ENCODE peak calls at places on chromosomes 3 and 15, in five cellular contexts. One of them, this sample, is unnamed.

GRCh38 chr3:11711826-11712225 is 68.1 kb upstream of the VGLL4 start:
- DNase-seq in cardiac muscle cell: no peak
- DNase-seq in hepatocyte: no peak
- DNase-seq in CD8-positive, alpha-beta T cell: no peak
- DNase-seq in HepG2: no peak
- DNase-seq in this sample: no peak

GRCh38 chr3:128312271-128312670 is 154.4 kb downstream of the DNAJB8 start:
- DNase-seq in HepG2: no peak
- DNase-seq in cardiac muscle cell: no peak
- DNase-seq in CD8-positive, alpha-beta T cell: no peak
- DNase-seq in hepatocyte: no peak
- DNase-seq in this sample: no peak

GRCh38 chr3:12643010-12643380 is 20.9 kb downstream of the RAF1 start:
- DNase-seq in CD8-positive, alpha-beta T cell: no peak
- DNase-seq in cardiac muscle cell: no peak
- DNase-seq in hepatocyte: no peak
- DNase-seq in HepG2: no peak
- DNase-seq in this sample: no peak

GRCh38 chr3:119291062-119291700 is 3.0 kb upstream of the ARHGAP31 start:
- DNase-seq in HepG2: no peak
- DNase-seq in CD8-positive, alpha-beta T cell: no peak
- DNase-seq in cardiac muscle cell: no peak
- DNase-seq in hepatocyte: no peak
- DNase-seq in this sample: no peak

GRCh38 chr3:168250415-168250861 is 154.7 kb upstream of the GOLIM4 start:
- DNase-seq in cardiac muscle cell: peak; percentile 36
- DNase-seq in CD8-positive, alpha-beta T cell: no peak
- DNase-seq in HepG2: no peak
- DNase-seq in hepatocyte: no peak
- DNase-seq in this sample: no peak

GRCh38 chr15:90367578-90367977 is 15.5 kb downstream of the ZNF774 start:
- DNase-seq in HepG2: no peak
- DNase-seq in hepatocyte: no peak
- DNase-seq in cardiac muscle cell: no peak
- DNase-seq in CD8-positive, alpha-beta T cell: no peak
- DNase-seq in this sample: no peak

GRCh38 chr3:34277110-34277509 is 478.7 kb downstream of the PDCD6IP start:
- DNase-seq in hepatocyte: no peak
- DNase-seq in CD8-positive, alpha-beta T cell: no peak
- DNase-seq in HepG2: no peak
- DNase-seq in cardiac muscle cell: no peak
- DNase-seq in this sample: peak; percentile 2

GRCh38 chr3:377158-377561 is 180.6 kb downstream of the CHL1 start:
- DNase-seq in HepG2: peak; percentile 42
- DNase-seq in CD8-positive, alpha-beta T cell: no peak
- DNase-seq in cardiac muscle cell: peak; percentile 19
- DNase-seq in hepatocyte: peak; percentile 21
- DNase-seq in this sample: no peak

GRCh38 chr3:8538904-8539303 is 37.3 kb downstream of the LMCD1 start:
- DNase-seq in cardiac muscle cell: no peak
- DNase-seq in CD8-positive, alpha-beta T cell: no peak
- DNase-seq in hepatocyte: no peak
- DNase-seq in HepG2: peak; percentile 15
- DNase-seq in this sample: no peak

GRCh38 chr15:87704276-87704675 is 552.3 kb downstream of the NTRK3 start:
- DNase-seq in HepG2: no peak
- DNase-seq in CD8-positive, alpha-beta T cell: no peak
- DNase-seq in hepatocyte: no peak
- DNase-seq in cardiac muscle cell: no peak
- DNase-seq in this sample: no peak

GRCh38 chr15:77497108-77497737 is 76.5 kb downstream of the HMG20A start:
- DNase-seq in HepG2: no peak
- DNase-seq in cardiac muscle cell: peak; percentile 35
- DNase-seq in CD8-positive, alpha-beta T cell: no peak
- DNase-seq in hepatocyte: peak; percentile 64
- DNase-seq in this sample: no peak

GRCh38 chr3:46812237-46812791 is 50.9 kb downstream of the MYL3 start:
- DNase-seq in hepatocyte: peak; percentile 92
- DNase-seq in CD8-positive, alpha-beta T cell: peak; percentile 55
- DNase-seq in cardiac muscle cell: peak; percentile 82
- DNase-seq in HepG2: no peak
- DNase-seq in this sample: peak; percentile 59

GRCh38 chr3:136149569-136150136 is 46.5 kb downstream of the MSL2 start:
- DNase-seq in CD8-positive, alpha-beta T cell: no peak
- DNase-seq in HepG2: no peak
- DNase-seq in cardiac muscle cell: no peak
- DNase-seq in hepatocyte: no peak
- DNase-seq in this sample: no peak

GRCh38 chr15:74175271-74176191 is 2.0 kb downstream of the ISLR start:
- DNase-seq in cardiac muscle cell: no peak
- DNase-seq in HepG2: no peak
- DNase-seq in CD8-positive, alpha-beta T cell: no peak
- DNase-seq in hepatocyte: no peak
- DNase-seq in this sample: no peak

GRCh38 chr3:179760944-179761343 is 108.1 kb downstream of the USP13 start:
- DNase-seq in HepG2: peak; percentile 24
- DNase-seq in cardiac muscle cell: no peak
- DNase-seq in CD8-positive, alpha-beta T cell: no peak
- DNase-seq in hepatocyte: peak; percentile 7
- DNase-seq in this sample: no peak

GRCh38 chr3:126380011-126380768 is 14.5 kb upstream of the CFAP100 start:
- DNase-seq in cardiac muscle cell: no peak
- DNase-seq in CD8-positive, alpha-beta T cell: no peak
- DNase-seq in HepG2: no peak
- DNase-seq in hepatocyte: no peak
- DNase-seq in this sample: no peak

GRCh38 chr3:95348879-95349278 is 1286.0 kb downstream of the NSUN3 start:
- DNase-seq in HepG2: no peak
- DNase-seq in hepatocyte: no peak
- DNase-seq in cardiac muscle cell: no peak
- DNase-seq in CD8-positive, alpha-beta T cell: no peak
- DNase-seq in this sample: no peak

GRCh38 chr15:49273734-49274318 is 103.8 kb downstream of the GALK2 start:
- DNase-seq in cardiac muscle cell: no peak
- DNase-seq in CD8-positive, alpha-beta T cell: no peak
- DNase-seq in hepatocyte: no peak
- DNase-seq in HepG2: no peak
- DNase-seq in this sample: no peak

GRCh38 chr3:72319202-72320095 is 528.8 kb downstream of the SHQ1 start:
- DNase-seq in cardiac muscle cell: no peak
- DNase-seq in hepatocyte: peak; percentile 46
- DNase-seq in CD8-positive, alpha-beta T cell: no peak
- DNase-seq in HepG2: no peak
- DNase-seq in this sample: no peak

DNA sequence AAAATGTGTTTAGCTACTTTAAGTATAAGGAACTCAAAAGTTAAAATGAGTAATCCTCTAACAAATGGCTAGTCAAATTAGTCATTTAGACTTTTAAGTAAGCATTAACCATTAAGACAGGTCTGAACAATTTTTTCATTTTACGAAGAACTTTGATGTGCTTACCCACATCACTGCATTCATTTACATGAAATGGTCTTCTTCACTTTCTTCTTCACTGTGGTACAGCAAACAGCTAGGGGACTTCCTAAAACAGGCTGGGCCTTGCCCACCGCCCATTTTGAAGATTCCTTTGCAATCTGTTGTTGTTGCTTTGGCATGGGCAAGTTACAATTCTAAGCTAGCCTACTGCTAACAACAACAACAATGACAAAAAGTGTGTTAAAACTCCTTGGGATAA is 67.4 kb downstream of the CBLB start:
- DNase-seq in HepG2: no peak
- DNase-seq in CD8-positive, alpha-beta T cell: no peak
- DNase-seq in cardiac muscle cell: no peak
- DNase-seq in hepatocyte: no peak
- DNase-seq in this sample: no peak
- H3K4me1 ChIP-seq in HepG2: peaks cover 3% of the 10 kb centered on the region
- H3K4me1 ChIP-seq in CD8-positive, alpha-beta T cell: peaks cover 36% of the 10 kb centered on the region
- H3K4me1 ChIP-seq in cardiac muscle cell: no peaks in the 10 kb centered on the region
- H3K4me1 ChIP-seq in hepatocyte: peaks cover 9% of the 10 kb centered on the region
- H3K4me1 ChIP-seq in this sample: no peaks in the 10 kb centered on the region

DNA sequence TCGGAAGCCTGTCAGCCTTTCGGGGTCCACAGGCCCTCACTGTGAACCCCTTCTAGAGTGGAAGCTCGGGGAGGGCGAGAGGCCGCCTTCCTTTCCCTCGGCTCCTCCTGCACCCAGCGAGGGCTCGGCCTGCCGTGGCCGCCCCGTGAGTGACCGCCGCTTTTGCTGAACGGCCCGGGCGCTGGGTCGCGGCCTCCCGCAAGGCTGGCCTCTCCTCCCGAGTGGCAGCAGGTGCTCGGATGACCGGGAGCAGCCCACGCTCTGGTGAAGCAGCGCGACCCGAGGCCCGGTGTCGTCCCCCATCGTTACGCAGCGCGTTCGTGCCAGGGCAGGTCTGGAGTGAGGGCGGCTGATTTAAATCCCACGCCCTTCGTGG is 53.8 kb downstream of the LRRK1 start:
- DNase-seq in cardiac muscle cell: no peak
- DNase-seq in HepG2: no peak
- DNase-seq in hepatocyte: no peak
- DNase-seq in CD8-positive, alpha-beta T cell: no peak
- DNase-seq in this sample: no peak
- H3K4me3 ChIP-seq in cardiac muscle cell: peak overlapping the region; percentile 44
- H3K4me3 ChIP-seq in HepG2: no peak overlapping the region
- H3K4me3 ChIP-seq in hepatocyte: peak overlapping the region; percentile 38
- H3K4me3 ChIP-seq in CD8-positive, alpha-beta T cell: no peak overlapping the region
- H3K4me3 ChIP-seq in this sample: no peak overlapping the region

DNA sequence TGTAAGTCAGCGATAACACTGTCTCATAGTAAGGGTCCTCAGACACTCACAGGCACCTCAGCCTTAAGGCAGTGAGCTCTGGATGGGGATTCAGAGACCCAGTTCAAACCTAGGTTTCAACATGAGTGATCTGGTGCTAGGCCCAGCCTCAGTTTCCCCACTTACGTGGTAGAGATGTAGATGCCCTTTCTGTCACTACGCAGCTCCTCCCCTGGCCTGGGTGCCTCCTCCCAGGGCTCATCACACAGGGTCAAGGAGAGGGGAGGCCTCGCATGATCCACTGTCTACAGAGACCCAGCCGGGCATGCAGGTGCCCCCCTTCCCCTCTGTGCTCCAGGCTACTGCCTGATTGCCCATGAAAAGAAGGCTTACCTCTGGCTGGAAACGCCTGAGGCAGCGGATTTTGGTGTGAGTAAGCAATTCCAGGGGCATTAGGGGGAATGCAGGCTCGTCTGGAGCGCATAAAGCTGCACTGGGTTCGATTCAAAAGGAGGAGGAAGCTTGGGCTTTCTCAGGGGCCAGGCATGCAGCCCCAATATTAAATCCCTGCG is 69.9 kb upstream of the ANKRD34C start:
- DNase-seq in HepG2: no peak
- DNase-seq in cardiac muscle cell: no peak
- DNase-seq in CD8-positive, alpha-beta T cell: no peak
- DNase-seq in hepatocyte: no peak
- DNase-seq in this sample: no peak
- TF ChIP-seq CTCF in HepG2: no peak
- TF ChIP-seq CTCF in cardiac muscle cell: no peak
- TF ChIP-seq CTCF in CD8-positive, alpha-beta T cell: no peak
- TF ChIP-seq CTCF in hepatocyte: no peak
- TF ChIP-seq CTCF in this sample: no peak

GRCh38 chr15:67178569-67179210 is 75.8 kb downstream of the AAGAB start:
- DNase-seq in HepG2: no peak
- DNase-seq in cardiac muscle cell: peak; percentile 81
- DNase-seq in CD8-positive, alpha-beta T cell: no peak
- DNase-seq in hepatocyte: peak; percentile 68
- DNase-seq in this sample: peak; percentile 81
- H3K4me1 ChIP-seq in HepG2: peaks cover 15% of the 10 kb centered on the region
- H3K4me1 ChIP-seq in cardiac muscle cell: peaks cover 49% of the 10 kb centered on the region
- H3K4me1 ChIP-seq in CD8-positive, alpha-beta T cell: no peaks in the 10 kb centered on the region
- H3K4me1 ChIP-seq in hepatocyte: peaks cover 39% of the 10 kb centered on the region
- H3K4me1 ChIP-seq in this sample: peaks cover 57% of the 10 kb centered on the region

GRCh38 chr3:45139372-45139894 is 6.7 kb downstream of the CDCP1 start:
- DNase-seq in hepatocyte: no peak
- DNase-seq in cardiac muscle cell: no peak
- DNase-seq in HepG2: no peak
- DNase-seq in CD8-positive, alpha-beta T cell: no peak
- DNase-seq in this sample: no peak
- H3K4me3 ChIP-seq in hepatocyte: no peak overlapping the region
- H3K4me3 ChIP-seq in cardiac muscle cell: no peak overlapping the region
- H3K4me3 ChIP-seq in HepG2: no peak overlapping the region
- H3K4me3 ChIP-seq in CD8-positive, alpha-beta T cell: no peak overlapping the region
- H3K4me3 ChIP-seq in this sample: no peak overlapping the region

GRCh38 chr3:98608029-98608428 is 14.6 kb upstream of the CPOX start:
- DNase-seq in HepG2: no peak
- DNase-seq in hepatocyte: no peak
- DNase-seq in cardiac muscle cell: no peak
- DNase-seq in CD8-positive, alpha-beta T cell: no peak
- DNase-seq in this sample: no peak

GRCh38 chr3:98612996-98613517 is 19.6 kb upstream of the CPOX start:
- DNase-seq in hepatocyte: no peak
- DNase-seq in CD8-positive, alpha-beta T cell: no peak
- DNase-seq in cardiac muscle cell: no peak
- DNase-seq in HepG2: no peak
- DNase-seq in this sample: no peak

GRCh38 chr3:98613616-98614015 is 20.2 kb upstream of the CPOX start:
- DNase-seq in hepatocyte: no peak
- DNase-seq in CD8-positive, alpha-beta T cell: no peak
- DNase-seq in cardiac muscle cell: no peak
- DNase-seq in HepG2: no peak
- DNase-seq in this sample: no peak

GRCh38 chr3:98617841-98618240 is 24.4 kb upstream of the CPOX start:
- DNase-seq in hepatocyte: no peak
- DNase-seq in cardiac muscle cell: no peak
- DNase-seq in HepG2: no peak
- DNase-seq in CD8-positive, alpha-beta T cell: no peak
- DNase-seq in this sample: no peak

GRCh38 chr3:98612587-98612986 is 19.2 kb upstream of the CPOX start:
- DNase-seq in CD8-positive, alpha-beta T cell: no peak
- DNase-seq in hepatocyte: peak; percentile 20
- DNase-seq in cardiac muscle cell: no peak
- DNase-seq in HepG2: peak; percentile 43
- DNase-seq in this sample: peak; percentile 48
- TF ChIP-seq CTCF in CD8-positive, alpha-beta T cell: no peak
- TF ChIP-seq CTCF in hepatocyte: no peak
- TF ChIP-seq CTCF in cardiac muscle cell: no peak
- TF ChIP-seq CTCF in HepG2: peak; percentile 67
- TF ChIP-seq CTCF in this sample: peak; percentile 21

GRCh38 chr15:47728886-47729285 is 11.6 kb downstream of the SEMA6D start:
- DNase-seq in HepG2: no peak
- DNase-seq in hepatocyte: no peak
- DNase-seq in CD8-positive, alpha-beta T cell: no peak
- DNase-seq in cardiac muscle cell: no peak
- DNase-seq in this sample: no peak

GRCh38 chr15:47727676-47728075 is 10.4 kb downstream of the SEMA6D start:
- DNase-seq in hepatocyte: no peak
- DNase-seq in cardiac muscle cell: no peak
- DNase-seq in HepG2: no peak
- DNase-seq in CD8-positive, alpha-beta T cell: no peak
- DNase-seq in this sample: no peak

GRCh38 chr15:47725924-47726323 is 8.6 kb downstream of the SEMA6D start:
- DNase-seq in CD8-positive, alpha-beta T cell: no peak
- DNase-seq in HepG2: no peak
- DNase-seq in hepatocyte: no peak
- DNase-seq in cardiac muscle cell: no peak
- DNase-seq in this sample: no peak

GRCh38 chr15:47727137-47727536 is 9.8 kb downstream of the SEMA6D start:
- DNase-seq in hepatocyte: no peak
- DNase-seq in CD8-positive, alpha-beta T cell: no peak
- DNase-seq in cardiac muscle cell: no peak
- DNase-seq in HepG2: no peak
- DNase-seq in this sample: no peak

GRCh38 chr15:47726399-47726823 is 9.1 kb downstream of the SEMA6D start:
- DNase-seq in cardiac muscle cell: no peak
- DNase-seq in hepatocyte: no peak
- DNase-seq in CD8-positive, alpha-beta T cell: no peak
- DNase-seq in HepG2: no peak
- DNase-seq in this sample: no peak
- H3K4me1 ChIP-seq in cardiac muscle cell: peaks cover 65% of the 10 kb centered on the region
- H3K4me1 ChIP-seq in hepatocyte: peaks cover 24% of the 10 kb centered on the region
- H3K4me1 ChIP-seq in CD8-positive, alpha-beta T cell: no peaks in the 10 kb centered on the region
- H3K4me1 ChIP-seq in HepG2: no peaks in the 10 kb centered on the region
- H3K4me1 ChIP-seq in this sample: no peaks in the 10 kb centered on the region

GRCh38 chr15:52262364-52262763 is 33.2 kb downstream of the MYO5C start:
- DNase-seq in CD8-positive, alpha-beta T cell: no peak
- DNase-seq in hepatocyte: no peak
- DNase-seq in cardiac muscle cell: no peak
- DNase-seq in HepG2: no peak
- DNase-seq in this sample: no peak
- H3K4me3 ChIP-seq in CD8-positive, alpha-beta T cell: peak overlapping the region; percentile 9
- H3K4me3 ChIP-seq in hepatocyte: no peak overlapping the region
- H3K4me3 ChIP-seq in cardiac muscle cell: no peak overlapping the region
- H3K4me3 ChIP-seq in HepG2: no peak overlapping the region
- H3K4me3 ChIP-seq in this sample: no peak overlapping the region